ENCODE peak calls at places on chromosomes 12 and 14, in eight cellular contexts. One of them, this sample, is unnamed.

GRCh38 chr12:33222357-33222756 is 217.3 kb downstream of the SYT10 start:
- DNase-seq in PC-3: no peak
- DNase-seq in WERI-Rb-1: no peak
- DNase-seq in cardiac muscle cell: no peak
- DNase-seq in Peyer's patch: no peak
- DNase-seq in fibroblast of pulmonary artery: no peak
- DNase-seq in CD8-positive, alpha-beta T cell: no peak
- DNase-seq in lower leg skin: no peak
- DNase-seq in this sample: no peak

GRCh38 chr14:89330236-89331002 is 86.6 kb downstream of the FOXN3 start:
- DNase-seq in PC-3: no peak
- DNase-seq in WERI-Rb-1: no peak
- DNase-seq in cardiac muscle cell: no peak
- DNase-seq in Peyer's patch: peak
- DNase-seq in fibroblast of pulmonary artery: peak
- DNase-seq in CD8-positive, alpha-beta T cell: no peak
- DNase-seq in lower leg skin: peak
- DNase-seq in this sample: no peak

GRCh38 chr14:103312006-103312635 is 21.9 kb upstream of the EIF5 start:
- DNase-seq in PC-3: no peak
- DNase-seq in WERI-Rb-1: no peak
- DNase-seq in cardiac muscle cell: no peak
- DNase-seq in Peyer's patch: no peak
- DNase-seq in fibroblast of pulmonary artery: no peak
- DNase-seq in CD8-positive, alpha-beta T cell: no peak
- DNase-seq in lower leg skin: no peak
- DNase-seq in this sample: no peak

GRCh38 chr12:19689801-19690472 is 250.6 kb downstream of the AEBP2 start:
- DNase-seq in PC-3: peak
- DNase-seq in WERI-Rb-1: no peak
- DNase-seq in cardiac muscle cell: no peak
- DNase-seq in Peyer's patch: no peak
- DNase-seq in fibroblast of pulmonary artery: no peak
- DNase-seq in CD8-positive, alpha-beta T cell: no peak
- DNase-seq in lower leg skin: peak
- DNase-seq in this sample: no peak

GRCh38 chr12:112656141-112656540 is 135.4 kb upstream of the RPH3A start:
- DNase-seq in PC-3: no peak
- DNase-seq in WERI-Rb-1: no peak
- DNase-seq in cardiac muscle cell: no peak
- DNase-seq in Peyer's patch: no peak
- DNase-seq in fibroblast of pulmonary artery: no peak
- DNase-seq in CD8-positive, alpha-beta T cell: no peak
- DNase-seq in lower leg skin: no peak
- DNase-seq in this sample: no peak

GRCh38 chr12:62933220-62933870 is 1.6 kb downstream of the PPM1H start:
- DNase-seq in PC-3: peak
- DNase-seq in WERI-Rb-1: peak
- DNase-seq in cardiac muscle cell: peak
- DNase-seq in Peyer's patch: no peak
- DNase-seq in fibroblast of pulmonary artery: no peak
- DNase-seq in CD8-positive, alpha-beta T cell: no peak
- DNase-seq in lower leg skin: no peak
- DNase-seq in this sample: no peak

GRCh38 chr14:54674342-54674741 is 107.4 kb downstream of the SAMD4A start:
- DNase-seq in PC-3: no peak
- DNase-seq in WERI-Rb-1: no peak
- DNase-seq in cardiac muscle cell: no peak
- DNase-seq in Peyer's patch: no peak
- DNase-seq in fibroblast of pulmonary artery: no peak
- DNase-seq in CD8-positive, alpha-beta T cell: no peak
- DNase-seq in lower leg skin: no peak
- DNase-seq in this sample: no peak

GRCh38 chr14:93951798-93952540 is 24.4 kb downstream of the ASB2 start:
- DNase-seq in PC-3: no peak
- DNase-seq in WERI-Rb-1: no peak
- DNase-seq in cardiac muscle cell: no peak
- DNase-seq in Peyer's patch: no peak
- DNase-seq in fibroblast of pulmonary artery: no peak
- DNase-seq in CD8-positive, alpha-beta T cell: no peak
- DNase-seq in lower leg skin: no peak
- DNase-seq in this sample: no peak

GRCh38 chr12:118337194-118337838 is 35.4 kb downstream of the TAOK3 start:
- DNase-seq in PC-3: peak
- DNase-seq in WERI-Rb-1: no peak
- DNase-seq in cardiac muscle cell: no peak
- DNase-seq in Peyer's patch: no peak
- DNase-seq in fibroblast of pulmonary artery: peak
- DNase-seq in CD8-positive, alpha-beta T cell: no peak
- DNase-seq in lower leg skin: no peak
- DNase-seq in this sample: no peak

GRCh38 chr12:47741340-47741703 is 16.0 kb upstream of the ENDOU start:
- DNase-seq in PC-3: peak
- DNase-seq in WERI-Rb-1: no peak
- DNase-seq in cardiac muscle cell: peak
- DNase-seq in Peyer's patch: peak
- DNase-seq in fibroblast of pulmonary artery: no peak
- DNase-seq in CD8-positive, alpha-beta T cell: peak
- DNase-seq in lower leg skin: peak
- DNase-seq in this sample: peak

GRCh38 chr12:115023898-115024297 is 339.9 kb upstream of the TBX3 start:
- DNase-seq in PC-3: no peak
- DNase-seq in WERI-Rb-1: no peak
- DNase-seq in cardiac muscle cell: no peak
- DNase-seq in Peyer's patch: no peak
- DNase-seq in fibroblast of pulmonary artery: no peak
- DNase-seq in CD8-positive, alpha-beta T cell: no peak
- DNase-seq in lower leg skin: no peak
- DNase-seq in this sample: no peak

GRCh38 chr12:69475237-69475984 is 5.2 kb downstream of the FRS2 start:
- DNase-seq in PC-3: no peak
- DNase-seq in WERI-Rb-1: peak
- DNase-seq in cardiac muscle cell: peak
- DNase-seq in Peyer's patch: no peak
- DNase-seq in fibroblast of pulmonary artery: peak
- DNase-seq in CD8-positive, alpha-beta T cell: no peak
- DNase-seq in lower leg skin: no peak
- DNase-seq in this sample: no peak

GRCh38 chr14:72907886-72908285 is 14.0 kb upstream of the DPF3 start:
- DNase-seq in PC-3: peak
- DNase-seq in WERI-Rb-1: no peak
- DNase-seq in cardiac muscle cell: no peak
- DNase-seq in Peyer's patch: no peak
- DNase-seq in fibroblast of pulmonary artery: no peak
- DNase-seq in CD8-positive, alpha-beta T cell: no peak
- DNase-seq in lower leg skin: no peak
- DNase-seq in this sample: no peak

GRCh38 chr12:89384050-89384749 is 31.9 kb upstream of the DUSP6 start:
- DNase-seq in PC-3: peak
- DNase-seq in WERI-Rb-1: no peak
- DNase-seq in cardiac muscle cell: peak
- DNase-seq in Peyer's patch: no peak
- DNase-seq in fibroblast of pulmonary artery: peak
- DNase-seq in CD8-positive, alpha-beta T cell: no peak
- DNase-seq in lower leg skin: peak
- DNase-seq in this sample: no peak

GRCh38 chr12:10214131-10214876 is 1.6 kb downstream of the GABARAPL1 start:
- DNase-seq in PC-3: peak
- DNase-seq in WERI-Rb-1: no peak
- DNase-seq in cardiac muscle cell: peak
- DNase-seq in Peyer's patch: no peak
- DNase-seq in fibroblast of pulmonary artery: peak
- DNase-seq in CD8-positive, alpha-beta T cell: no peak
- DNase-seq in lower leg skin: no peak
- DNase-seq in this sample: no peak

GRCh38 chr12:61538951-61539350 is 721.3 kb upstream of the USP15 start:
- DNase-seq in PC-3: peak
- DNase-seq in WERI-Rb-1: peak
- DNase-seq in cardiac muscle cell: no peak
- DNase-seq in Peyer's patch: no peak
- DNase-seq in fibroblast of pulmonary artery: no peak
- DNase-seq in CD8-positive, alpha-beta T cell: no peak
- DNase-seq in lower leg skin: no peak
- DNase-seq in this sample: no peak

GRCh38 chr14:69726761-69727511 is 40.0 kb upstream of the SRSF5 start:
- DNase-seq in PC-3: peak
- DNase-seq in WERI-Rb-1: peak
- DNase-seq in cardiac muscle cell: peak
- DNase-seq in Peyer's patch: peak
- DNase-seq in fibroblast of pulmonary artery: peak
- DNase-seq in CD8-positive, alpha-beta T cell: peak
- DNase-seq in lower leg skin: peak
- DNase-seq in this sample: peak

GRCh38 chr14:80425686-80426085 is 214.4 kb upstream of the DIO2 start:
- DNase-seq in PC-3: peak
- DNase-seq in WERI-Rb-1: no peak
- DNase-seq in cardiac muscle cell: no peak
- DNase-seq in Peyer's patch: no peak
- DNase-seq in fibroblast of pulmonary artery: peak
- DNase-seq in CD8-positive, alpha-beta T cell: no peak
- DNase-seq in lower leg skin: no peak
- DNase-seq in this sample: no peak

GRCh38 chr14:22982013-22982476 is 306 bp downstream of the AJUBA start:
- DNase-seq in PC-3: no peak
- DNase-seq in WERI-Rb-1: no peak
- DNase-seq in cardiac muscle cell: no peak
- DNase-seq in Peyer's patch: no peak
- DNase-seq in fibroblast of pulmonary artery: no peak
- DNase-seq in CD8-positive, alpha-beta T cell: no peak
- DNase-seq in lower leg skin: no peak
- DNase-seq in this sample: no peak

GRCh38 chr12:124774462-124775167 is 89.0 kb downstream of the SCARB1 start:
- DNase-seq in PC-3: peak
- DNase-seq in WERI-Rb-1: no peak
- DNase-seq in cardiac muscle cell: no peak
- DNase-seq in Peyer's patch: peak
- DNase-seq in fibroblast of pulmonary artery: peak
- DNase-seq in CD8-positive, alpha-beta T cell: no peak
- DNase-seq in lower leg skin: no peak
- DNase-seq in this sample: peak

GRCh38 chr14:53180272-53181221 is 27.4 kb upstream of the DDHD1 start:
- DNase-seq in PC-3: no peak
- DNase-seq in WERI-Rb-1: peak
- DNase-seq in cardiac muscle cell: peak
- DNase-seq in Peyer's patch: no peak
- DNase-seq in fibroblast of pulmonary artery: peak
- DNase-seq in CD8-positive, alpha-beta T cell: no peak
- DNase-seq in lower leg skin: no peak
- DNase-seq in this sample: peak

GRCh38 chr14:20836668-20837338 is 34.2 kb upstream of the RNASE1 start:
- DNase-seq in PC-3: peak
- DNase-seq in WERI-Rb-1: no peak
- DNase-seq in cardiac muscle cell: peak
- DNase-seq in Peyer's patch: no peak
- DNase-seq in fibroblast of pulmonary artery: peak
- DNase-seq in CD8-positive, alpha-beta T cell: no peak
- DNase-seq in lower leg skin: no peak
- DNase-seq in this sample: no peak

DNA sequence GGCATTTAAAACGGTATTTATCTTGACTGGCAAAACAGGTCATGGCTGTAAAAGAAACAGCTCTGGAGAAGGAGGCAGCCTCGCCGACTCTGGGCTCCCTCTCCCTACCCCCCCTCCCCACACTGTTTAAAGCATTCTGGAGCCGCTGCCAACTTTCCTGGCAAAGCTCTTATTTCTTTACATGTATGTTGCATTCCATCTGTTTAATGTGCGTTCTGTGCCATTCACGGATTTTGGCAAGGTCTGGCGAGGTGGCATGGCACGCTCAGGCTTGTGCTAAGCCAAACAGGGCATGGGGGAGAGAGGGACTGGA is 41.2 kb upstream of the MED13L start:
- DNase-seq in PC-3: no peak
- DNase-seq in WERI-Rb-1: no peak
- DNase-seq in cardiac muscle cell: no peak
- DNase-seq in Peyer's patch: no peak
- DNase-seq in fibroblast of pulmonary artery: no peak
- DNase-seq in CD8-positive, alpha-beta T cell: no peak
- DNase-seq in lower leg skin: peak
- DNase-seq in this sample: no peak
- H3K4me3 ChIP-seq in PC-3: peak
- H3K4me3 ChIP-seq in WERI-Rb-1: no peak
- H3K4me3 ChIP-seq in cardiac muscle cell: no peak
- H3K4me3 ChIP-seq in Peyer's patch: no peak
- H3K4me3 ChIP-seq in fibroblast of pulmonary artery: no peak
- H3K4me3 ChIP-seq in CD8-positive, alpha-beta T cell: no peak
- H3K4me3 ChIP-seq in lower leg skin: no peak
- H3K4me3 ChIP-seq in this sample: no peak

DNA sequence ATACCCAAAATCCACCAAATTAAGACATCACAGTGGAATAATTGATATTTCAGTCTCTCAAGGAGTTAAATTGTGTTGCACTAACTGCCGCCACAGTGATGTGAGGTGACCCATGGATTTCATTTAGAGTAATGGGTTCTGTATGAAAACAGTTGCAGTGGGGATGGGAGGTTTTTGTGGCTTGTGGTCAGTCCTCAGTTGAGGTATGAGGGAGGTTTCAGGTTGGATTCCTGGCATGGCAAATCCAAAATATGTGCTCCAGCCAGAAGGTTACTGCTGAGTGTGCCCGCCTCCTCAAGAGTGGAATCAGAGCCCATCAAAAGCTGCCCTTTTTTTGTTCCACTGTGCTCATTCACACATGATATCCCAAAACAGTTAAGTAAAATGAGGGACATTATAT is 487.1 kb downstream of the EGLN3 start:
- DNase-seq in PC-3: no peak
- DNase-seq in WERI-Rb-1: no peak
- DNase-seq in cardiac muscle cell: no peak
- DNase-seq in Peyer's patch: no peak
- DNase-seq in fibroblast of pulmonary artery: no peak
- DNase-seq in CD8-positive, alpha-beta T cell: no peak
- DNase-seq in lower leg skin: no peak
- DNase-seq in this sample: no peak
- H3K4me3 ChIP-seq in PC-3: no peak
- H3K4me3 ChIP-seq in WERI-Rb-1: no peak
- H3K4me3 ChIP-seq in cardiac muscle cell: no peak
- H3K4me3 ChIP-seq in Peyer's patch: no peak
- H3K4me3 ChIP-seq in fibroblast of pulmonary artery: no peak
- H3K4me3 ChIP-seq in CD8-positive, alpha-beta T cell: no peak
- H3K4me3 ChIP-seq in lower leg skin: no peak
- H3K4me3 ChIP-seq in this sample: no peak

GRCh38 chr14:50052517-50052916 is 63.9 kb downstream of the VCPKMT start:
- DNase-seq in PC-3: no peak
- DNase-seq in WERI-Rb-1: no peak
- DNase-seq in cardiac muscle cell: no peak
- DNase-seq in Peyer's patch: no peak
- DNase-seq in fibroblast of pulmonary artery: no peak
- DNase-seq in CD8-positive, alpha-beta T cell: no peak
- DNase-seq in lower leg skin: no peak
- DNase-seq in this sample: no peak
- H3K4me3 ChIP-seq in PC-3: no peak
- H3K4me3 ChIP-seq in WERI-Rb-1: no peak
- H3K4me3 ChIP-seq in cardiac muscle cell: no peak
- H3K4me3 ChIP-seq in Peyer's patch: no peak
- H3K4me3 ChIP-seq in fibroblast of pulmonary artery: no peak
- H3K4me3 ChIP-seq in CD8-positive, alpha-beta T cell: no peak
- H3K4me3 ChIP-seq in lower leg skin: no peak
- H3K4me3 ChIP-seq in this sample: no peak

DNA sequence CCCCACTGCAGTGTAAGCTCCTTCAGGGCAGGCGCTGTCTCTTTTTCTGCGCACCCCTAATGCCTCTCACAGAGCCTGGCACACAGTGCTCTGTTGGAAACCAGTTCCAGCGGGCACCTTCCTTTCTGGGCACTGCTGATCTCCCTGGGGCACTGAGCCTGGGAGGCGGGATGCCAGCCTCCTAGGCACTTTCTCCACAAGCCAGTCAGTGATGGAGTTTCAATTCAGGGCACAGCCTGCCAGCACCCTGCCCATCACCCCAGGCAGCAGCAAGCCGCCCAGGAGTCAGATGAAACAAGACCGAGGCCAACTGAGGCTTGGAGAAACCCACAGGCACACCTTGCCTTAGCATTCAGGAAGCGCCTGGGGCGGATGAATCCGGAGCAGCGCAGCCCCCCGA is 5.7 kb upstream of the CTDSP2 start:
- DNase-seq in PC-3: no peak
- DNase-seq in WERI-Rb-1: no peak
- DNase-seq in cardiac muscle cell: no peak
- DNase-seq in Peyer's patch: no peak
- DNase-seq in fibroblast of pulmonary artery: no peak
- DNase-seq in CD8-positive, alpha-beta T cell: no peak
- DNase-seq in lower leg skin: no peak
- DNase-seq in this sample: no peak
- H3K4me3 ChIP-seq in PC-3: no peak
- H3K4me3 ChIP-seq in WERI-Rb-1: no peak
- H3K4me3 ChIP-seq in cardiac muscle cell: no peak
- H3K4me3 ChIP-seq in Peyer's patch: no peak
- H3K4me3 ChIP-seq in fibroblast of pulmonary artery: no peak
- H3K4me3 ChIP-seq in CD8-positive, alpha-beta T cell: no peak
- H3K4me3 ChIP-seq in lower leg skin: no peak
- H3K4me3 ChIP-seq in this sample: no peak